ENCODE peak calls at places on chromosomes 6 and 20, in five cellular contexts. One of them, this sample, is unnamed.

GRCh38 chr6:133568970-133569889 is 319.7 kb upstream of the TCF21 start:
- DNase-seq in body of pancreas: no peak
- DNase-seq in kidney: no peak
- DNase-seq in psoas muscle: peak
- DNase-seq in mammary epithelial cell: peak
- DNase-seq in this sample: peak

GRCh38 chr20:16206817-16207216 is 366.4 kb downstream of the KIF16B start:
- DNase-seq in kidney: no peak
- DNase-seq in mammary epithelial cell: no peak
- DNase-seq in body of pancreas: no peak
- DNase-seq in psoas muscle: no peak
- DNase-seq in this sample: no peak

GRCh38 chr20:34268145-34268544 is 26.9 kb downstream of the ASIP start:
- DNase-seq in kidney: no peak
- DNase-seq in psoas muscle: no peak
- DNase-seq in mammary epithelial cell: no peak
- DNase-seq in body of pancreas: no peak
- DNase-seq in this sample: no peak

GRCh38 chr20:57849126-57849867 is 139.5 kb upstream of the PMEPA1 start:
- DNase-seq in body of pancreas: no peak
- DNase-seq in psoas muscle: no peak
- DNase-seq in kidney: peak
- DNase-seq in mammary epithelial cell: no peak
- DNase-seq in this sample: no peak

GRCh38 chr20:44496976-44497375 is 21.3 kb downstream of the TTPAL start:
- DNase-seq in psoas muscle: no peak
- DNase-seq in body of pancreas: no peak
- DNase-seq in kidney: no peak
- DNase-seq in mammary epithelial cell: peak
- DNase-seq in this sample: no peak

GRCh38 chr20:48047453-48047852 is 262.2 kb upstream of the SULF2 start:
- DNase-seq in kidney: no peak
- DNase-seq in body of pancreas: no peak
- DNase-seq in psoas muscle: no peak
- DNase-seq in mammary epithelial cell: peak
- DNase-seq in this sample: no peak

GRCh38 chr6:144185133-144185836 is 35.0 kb downstream of the STX11 start:
- DNase-seq in psoas muscle: no peak
- DNase-seq in kidney: no peak
- DNase-seq in body of pancreas: no peak
- DNase-seq in mammary epithelial cell: no peak
- DNase-seq in this sample: no peak

GRCh38 chr20:8664778-8665177 is 404.1 kb upstream of the PLCB4 start:
- DNase-seq in mammary epithelial cell: no peak
- DNase-seq in psoas muscle: no peak
- DNase-seq in body of pancreas: no peak
- DNase-seq in kidney: no peak
- DNase-seq in this sample: no peak

GRCh38 chr6:144725731-144726522 is 440.8 kb downstream of the UTRN start:
- DNase-seq in psoas muscle: no peak
- DNase-seq in kidney: no peak
- DNase-seq in mammary epithelial cell: peak
- DNase-seq in body of pancreas: peak
- DNase-seq in this sample: no peak

DNA sequence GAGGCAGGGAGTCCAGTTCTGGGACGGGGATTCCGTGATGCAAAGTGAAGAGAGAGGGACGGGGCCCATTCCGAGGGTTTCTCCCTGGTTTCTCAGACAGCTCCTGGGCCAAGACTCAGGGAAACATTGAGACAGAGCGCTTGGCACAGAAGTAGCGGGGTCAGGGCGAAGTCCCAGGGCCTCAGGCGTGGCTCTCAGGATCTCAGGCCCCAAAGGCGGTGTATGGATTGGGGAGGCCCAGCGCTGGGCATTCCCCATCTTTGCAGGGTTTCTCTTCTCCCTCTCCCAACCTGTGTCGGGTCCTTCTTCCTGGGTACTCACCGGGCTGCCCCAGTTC is 35.9 kb upstream of the HLA-G start:
- DNase-seq in mammary epithelial cell: peak
- DNase-seq in body of pancreas: no peak
- DNase-seq in psoas muscle: peak
- DNase-seq in kidney: no peak
- DNase-seq in this sample: peak
- H3K4me3 ChIP-seq in mammary epithelial cell: peak
- H3K4me3 ChIP-seq in body of pancreas: peak
- H3K4me3 ChIP-seq in psoas muscle: peak
- H3K4me3 ChIP-seq in kidney: peak
- H3K4me3 ChIP-seq in this sample: peak

GRCh38 chr6:63597142-63598000 is 25.1 kb downstream of the LOC128125822 start:
- DNase-seq in kidney: no peak
- DNase-seq in body of pancreas: no peak
- DNase-seq in mammary epithelial cell: peak
- DNase-seq in psoas muscle: no peak
- DNase-seq in this sample: no peak
- H3K4me3 ChIP-seq in kidney: peak
- H3K4me3 ChIP-seq in body of pancreas: peak
- H3K4me3 ChIP-seq in mammary epithelial cell: peak
- H3K4me3 ChIP-seq in psoas muscle: peak
- H3K4me3 ChIP-seq in this sample: no peak

GRCh38 chr6:39416728-39417127 is 94.2 kb upstream of the KCNK16 start:
- DNase-seq in psoas muscle: peak
- DNase-seq in kidney: no peak
- DNase-seq in mammary epithelial cell: peak
- DNase-seq in body of pancreas: no peak
- DNase-seq in this sample: no peak
- H3K4me3 ChIP-seq in psoas muscle: no peak
- H3K4me3 ChIP-seq in kidney: no peak
- H3K4me3 ChIP-seq in mammary epithelial cell: no peak
- H3K4me3 ChIP-seq in body of pancreas: no peak
- H3K4me3 ChIP-seq in this sample: no peak

GRCh38 chr6:17101422-17102257 is at the start of gene STMND1:
- DNase-seq in body of pancreas: peak
- DNase-seq in psoas muscle: peak
- DNase-seq in kidney: no peak
- DNase-seq in mammary epithelial cell: peak
- DNase-seq in this sample: peak
- H3K4me3 ChIP-seq in body of pancreas: peak
- H3K4me3 ChIP-seq in psoas muscle: peak
- H3K4me3 ChIP-seq in kidney: peak
- H3K4me3 ChIP-seq in mammary epithelial cell: peak
- H3K4me3 ChIP-seq in this sample: no peak

GRCh38 chr20:17959257-17959627 is 9.4 kb downstream of the SNX5 start:
- DNase-seq in kidney: no peak
- DNase-seq in mammary epithelial cell: no peak
- DNase-seq in body of pancreas: no peak
- DNase-seq in psoas muscle: no peak
- DNase-seq in this sample: no peak

GRCh38 chr20:17956099-17956685 is 12.4 kb downstream of the SNX5 start:
- DNase-seq in psoas muscle: no peak
- DNase-seq in mammary epithelial cell: no peak
- DNase-seq in body of pancreas: no peak
- DNase-seq in kidney: no peak
- DNase-seq in this sample: no peak

GRCh38 chr20:17957505-17958325 is 10.9 kb downstream of the SNX5 start:
- DNase-seq in kidney: no peak
- DNase-seq in mammary epithelial cell: no peak
- DNase-seq in psoas muscle: no peak
- DNase-seq in body of pancreas: no peak
- DNase-seq in this sample: no peak

GRCh38 chr20:17960927-17961599 is 7.5 kb downstream of the SNX5 start:
- DNase-seq in psoas muscle: peak
- DNase-seq in mammary epithelial cell: no peak
- DNase-seq in kidney: no peak
- DNase-seq in body of pancreas: no peak
- DNase-seq in this sample: no peak

DNA sequence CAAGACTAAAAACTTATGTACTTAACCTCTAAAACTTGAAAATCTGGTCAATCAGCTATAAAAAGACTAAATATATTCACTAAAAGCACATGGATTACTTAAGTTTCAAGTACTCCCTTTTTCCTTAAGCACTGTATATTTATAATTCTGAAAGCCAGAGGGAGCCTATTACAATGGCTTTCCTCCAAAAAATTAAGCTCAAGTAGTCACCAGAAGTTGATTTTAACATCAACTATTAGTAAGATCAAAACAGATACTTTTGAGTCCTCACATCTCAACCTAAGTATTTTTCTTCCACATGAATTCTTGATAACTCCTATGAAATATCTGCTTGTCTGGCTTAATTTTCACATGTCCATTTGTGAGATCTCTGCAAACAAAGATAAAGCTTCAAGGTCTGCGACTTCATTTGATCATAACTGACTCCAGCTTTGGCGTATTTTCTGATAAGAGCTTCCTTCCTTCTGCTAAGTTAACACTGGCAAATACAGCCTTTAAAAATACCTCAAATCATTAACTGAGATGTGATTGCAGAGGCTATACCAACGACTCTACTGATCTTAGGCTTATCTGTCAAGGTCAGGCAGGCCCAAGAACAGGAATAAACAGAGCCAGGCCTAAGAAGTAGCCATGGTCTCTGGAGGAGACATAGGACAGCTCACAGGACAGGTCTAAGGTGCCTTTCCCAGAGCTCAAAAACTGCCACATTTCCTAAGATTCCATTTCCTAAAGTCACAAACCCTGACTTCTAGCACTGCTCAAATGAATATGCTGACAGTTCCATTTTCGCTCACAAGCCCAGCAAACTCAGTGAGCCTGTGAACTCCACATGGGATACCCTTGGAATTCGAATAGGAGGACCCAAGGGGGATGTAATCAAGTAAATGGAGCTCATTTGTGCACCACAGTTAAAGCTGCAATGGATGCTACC is 10.0 kb downstream of the SNX5 start:
- DNase-seq in mammary epithelial cell: no peak
- DNase-seq in psoas muscle: no peak
- DNase-seq in kidney: no peak
- DNase-seq in body of pancreas: no peak
- DNase-seq in this sample: no peak
- H3K4me3 ChIP-seq in mammary epithelial cell: no peak
- H3K4me3 ChIP-seq in psoas muscle: no peak
- H3K4me3 ChIP-seq in kidney: peak
- H3K4me3 ChIP-seq in body of pancreas: no peak
- H3K4me3 ChIP-seq in this sample: no peak

GRCh38 chr20:25218109-25218486 is 22.6 kb downstream of the ENTPD6 start:
- DNase-seq in kidney: no peak
- DNase-seq in mammary epithelial cell: no peak
- DNase-seq in psoas muscle: no peak
- DNase-seq in body of pancreas: no peak
- DNase-seq in this sample: no peak

GRCh38 chr20:25220021-25220730 is 24.7 kb downstream of the ENTPD6 start:
- DNase-seq in mammary epithelial cell: no peak
- DNase-seq in body of pancreas: no peak
- DNase-seq in psoas muscle: no peak
- DNase-seq in kidney: no peak
- DNase-seq in this sample: peak

GRCh38 chr20:25217161-25218108 is 21.9 kb downstream of the ENTPD6 start:
- DNase-seq in kidney: no peak
- DNase-seq in body of pancreas: no peak
- DNase-seq in psoas muscle: no peak
- DNase-seq in mammary epithelial cell: no peak
- DNase-seq in this sample: no peak

GRCh38 chr20:25219365-25219764 is 23.9 kb downstream of the ENTPD6 start:
- DNase-seq in body of pancreas: no peak
- DNase-seq in mammary epithelial cell: no peak
- DNase-seq in psoas muscle: no peak
- DNase-seq in kidney: no peak
- DNase-seq in this sample: no peak

GRCh38 chr20:25218492-25218891 is 23.0 kb downstream of the ENTPD6 start:
- DNase-seq in body of pancreas: no peak
- DNase-seq in psoas muscle: no peak
- DNase-seq in kidney: peak
- DNase-seq in mammary epithelial cell: no peak
- DNase-seq in this sample: no peak
- H3K4me3 ChIP-seq in body of pancreas: no peak
- H3K4me3 ChIP-seq in psoas muscle: no peak
- H3K4me3 ChIP-seq in kidney: no peak
- H3K4me3 ChIP-seq in mammary epithelial cell: no peak
- H3K4me3 ChIP-seq in this sample: no peak

GRCh38 chr20:14336667-14337066 is 745 bp downstream of the FLRT3 start:
- DNase-seq in mammary epithelial cell: peak
- DNase-seq in kidney: no peak
- DNase-seq in psoas muscle: no peak
- DNase-seq in body of pancreas: no peak
- DNase-seq in this sample: no peak
- H3K4me3 ChIP-seq in mammary epithelial cell: peak
- H3K4me3 ChIP-seq in kidney: peak
- H3K4me3 ChIP-seq in psoas muscle: peak
- H3K4me3 ChIP-seq in body of pancreas: no peak
- H3K4me3 ChIP-seq in this sample: no peak